ENCODE peak calls at places on chromosome 3, in seven cellular contexts. D is CD8-positive, alpha-beta T cell; X is transverse colon; G is tibial nerve; U is fibroblast of lung; W is A549; O is breast epithelium. C is an unnamed sample. For H3K4me1, the result is how much of the 10 kb centered on the place peaks cover.

GRCh38 chr3:183315739-183316138 is 62.7 kb downstream of the B3GNT5 start:
- DNase-seq in D (no peak), X (peak), G (no peak), U (no peak), W (no peak), O (no peak), C (no peak)

GRCh38 chr3:120172070-120172469 is 77.8 kb upstream of the GSK3B start:
- DNase-seq in D (no peak), X (no peak), G (no peak), U (peak), W (no peak), O (no peak), C (no peak)

GRCh38 chr3:170414202-170414663 is 4.4 kb upstream of the CLDN11 start:
- DNase-seq in D (no peak), X (no peak), G (peak), U (peak), W (peak), O (peak), C (no peak)

GRCh38 chr3:14767706-14768105 is 51.1 kb upstream of the FGD5 start:
- DNase-seq in D (no peak), X (no peak), G (no peak), U (no peak), W (no peak), O (no peak), C (no peak)

GRCh38 chr3:17032407-17033034 is 147.8 kb downstream of the PLCL2 start:
- DNase-seq in D (no peak), X (no peak), G (peak), U (peak), W (peak), O (no peak), C (no peak)

GRCh38 chr3:60395173-60395762 is 856.0 kb downstream of the FHIT start:
- DNase-seq in D (no peak), X (no peak), G (no peak), U (no peak), W (no peak), O (no peak), C (no peak)

GRCh38 chr3:156776046-156776445 is 50.1 kb upstream of the LEKR1 start:
- DNase-seq in D (no peak), X (no peak), G (no peak), U (no peak), W (no peak), O (no peak), C (no peak)

GRCh38 chr3:66938338-66938963 is 59.7 kb upstream of the KBTBD8 start:
- DNase-seq in D (no peak), X (peak), G (peak), U (peak), W (peak), O (no peak), C (peak)

GRCh38 chr3:188567478-188568195 is 413.7 kb downstream of the LPP start:
- DNase-seq in D (no peak), X (no peak), G (no peak), U (peak), W (no peak), O (no peak), C (no peak)

GRCh38 chr3:9402410-9403228 is 5.2 kb downstream of the SETD5 start:
- DNase-seq in D (no peak), X (peak), G (no peak), U (peak), W (peak), O (no peak), C (no peak)

GRCh38 chr3:163450684-163451083 is 1627.6 kb downstream of the SI start:
- DNase-seq in D (no peak), X (no peak), G (no peak), U (no peak), W (no peak), O (no peak), C (no peak)

GRCh38 chr3:150611666-150612065 is 8.5 kb downstream of the SELENOT start:
- DNase-seq in D (no peak), X (no peak), G (no peak), U (no peak), W (no peak), O (no peak), C (no peak)

GRCh38 chr3:66441124-66441523 is 59.7 kb downstream of the LRIG1 start:
- DNase-seq in D (no peak), X (no peak), G (no peak), U (peak), W (no peak), O (peak), C (no peak)

GRCh38 chr3:17742092-17742836 is at the start of gene TBC1D5:
- DNase-seq in D (peak), X (peak), G (no peak), U (peak), W (peak), O (peak), C (peak)

GRCh38 chr3:107795514-107796094 is 272.8 kb downstream of the BBX start:
- DNase-seq in D (no peak), X (no peak), G (no peak), U (no peak), W (no peak), O (no peak), C (no peak)

GRCh38 chr3:177102526-177102925 is 94.8 kb downstream of the TBL1XR1 start:
- DNase-seq in D (no peak), X (no peak), G (no peak), U (peak), W (no peak), O (no peak), C (no peak)

GRCh38 chr3:30786360-30786759 is 108.1 kb downstream of the GADL1 start:
- DNase-seq in D (no peak), X (no peak), G (no peak), U (no peak), W (no peak), O (no peak), C (no peak)

GRCh38 chr3:149291178-149291577 is 42.3 kb downstream of the TM4SF18 start:
- DNase-seq in D (no peak), X (no peak), G (no peak), U (no peak), W (peak), O (no peak), C (no peak)

GRCh38 chr3:94294806-94295205 is 231.9 kb downstream of the NSUN3 start:
- DNase-seq in D (no peak), X (no peak), G (no peak), U (no peak), W (no peak), O (no peak), C (no peak)

GRCh38 chr3:187286467-187287059 is 5.0 kb downstream of the MASP1 start:
- DNase-seq in D (no peak), X (no peak), G (no peak), U (peak), W (no peak), O (no peak), C (no peak)

GRCh38 chr3:72411102-72411501 is 437.1 kb downstream of the SHQ1 start:
- DNase-seq in D (no peak), X (no peak), G (no peak), U (no peak), W (no peak), O (no peak), C (no peak)
- H3K4me1 ChIP-seq in D (half or more), X (under half), G (half or more), U (under half), W (under half), O (under half), C (half or more)

DNA sequence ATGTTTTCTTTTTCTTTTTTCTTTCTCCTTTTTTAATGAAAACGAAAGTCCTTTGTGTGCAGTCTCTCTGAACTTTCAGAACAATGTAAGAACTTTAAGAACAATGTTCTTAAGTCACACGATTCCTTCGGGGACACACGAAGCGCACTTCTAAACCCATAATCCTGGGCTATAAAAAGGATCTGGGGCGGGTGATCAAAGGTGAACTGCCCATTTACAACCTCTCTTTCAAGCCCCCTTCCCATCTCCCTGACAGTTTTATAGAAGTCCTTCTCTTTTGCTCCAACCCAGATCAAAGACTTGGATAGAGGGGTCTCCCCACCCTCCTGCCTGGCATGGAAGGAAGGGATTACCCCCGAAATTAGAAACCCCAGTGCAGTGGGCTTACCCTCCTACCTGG is 126.8 kb downstream of the BDH1 start:
- DNase-seq in D (no peak), X (no peak), G (no peak), U (no peak), W (no peak), O (no peak), C (no peak)
- H3K4me1 ChIP-seq in D (under half), X (under half), G (under half), U (under half), W (under half), O (under half), C (under half)

GRCh38 chr3:127736801-127737539 is 64.2 kb downstream of the ABTB1 start:
- DNase-seq in D (no peak), X (no peak), G (no peak), U (no peak), W (no peak), O (no peak), C (no peak)
- H3K4me1 ChIP-seq in D (under half), X (under half), G (half or more), U (under half), W (half or more), O (under half), C (under half)

DNA sequence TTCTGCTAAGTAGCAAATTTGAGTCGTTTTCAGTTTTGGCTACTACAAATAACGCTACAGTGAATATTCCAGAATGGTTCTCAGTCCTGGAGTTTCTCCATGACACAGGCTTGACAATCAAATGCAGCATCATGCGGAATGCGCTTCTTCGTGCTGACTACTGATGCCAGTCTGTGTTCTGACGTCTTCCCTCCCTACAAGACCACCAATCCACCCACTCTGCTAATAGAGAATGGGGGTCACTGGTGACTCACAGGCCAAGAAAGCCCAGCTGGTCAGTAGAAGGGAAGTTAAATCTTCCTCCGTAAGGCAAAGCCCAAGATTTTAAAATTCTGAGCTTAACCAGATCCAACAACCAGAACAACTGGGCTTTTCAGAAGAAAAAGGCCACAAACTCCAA is 115.1 kb downstream of the XXYLT1 start:
- DNase-seq in D (no peak), X (no peak), G (no peak), U (peak), W (no peak), O (no peak), C (no peak)
- H3K4me1 ChIP-seq in D (under half), X (half or more), G (half or more), U (half or more), W (under half), O (under half), C (under half)

GRCh38 chr3:13007251-13007941 is 65.8 kb downstream of the IQSEC1 start:
- DNase-seq in D (no peak), X (no peak), G (no peak), U (no peak), W (no peak), O (no peak), C (no peak)

GRCh38 chr3:13004376-13004775 is 68.9 kb downstream of the IQSEC1 start:
- DNase-seq in D (no peak), X (peak), G (no peak), U (no peak), W (no peak), O (no peak), C (no peak)

GRCh38 chr3:13002398-13003124 is 70.7 kb downstream of the IQSEC1 start:
- DNase-seq in D (no peak), X (peak), G (no peak), U (peak), W (no peak), O (no peak), C (no peak)

GRCh38 chr3:13006216-13006990 is 66.8 kb downstream of the IQSEC1 start:
- DNase-seq in D (no peak), X (no peak), G (no peak), U (no peak), W (no peak), O (no peak), C (no peak)

DNA sequence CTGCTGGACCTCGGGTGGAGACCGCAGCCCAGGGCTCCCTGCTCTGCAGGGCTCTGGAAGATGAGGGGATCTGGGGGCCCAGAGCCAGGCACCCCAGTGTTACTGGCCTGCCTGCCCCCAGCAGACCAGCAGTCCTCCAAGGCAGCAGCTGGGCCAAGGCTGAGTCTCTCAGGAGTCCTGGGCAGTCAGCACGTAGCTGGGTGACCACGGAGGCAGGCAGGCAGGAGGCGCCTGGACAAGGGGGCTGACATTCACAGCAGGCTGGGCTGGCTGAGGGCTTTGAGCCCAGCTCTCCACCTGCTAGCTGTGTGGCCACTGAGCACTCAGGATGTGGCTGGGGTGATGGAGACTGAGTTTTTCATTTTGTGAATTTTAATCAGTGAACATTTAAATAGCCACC is 67.9 kb downstream of the IQSEC1 start:
- DNase-seq in D (no peak), X (peak), G (no peak), U (no peak), W (no peak), O (no peak), C (no peak)
- H3K4me1 ChIP-seq in D (half or more), X (under half), G (under half), U (under half), W (under half), O (under half), C (half or more)

DNA sequence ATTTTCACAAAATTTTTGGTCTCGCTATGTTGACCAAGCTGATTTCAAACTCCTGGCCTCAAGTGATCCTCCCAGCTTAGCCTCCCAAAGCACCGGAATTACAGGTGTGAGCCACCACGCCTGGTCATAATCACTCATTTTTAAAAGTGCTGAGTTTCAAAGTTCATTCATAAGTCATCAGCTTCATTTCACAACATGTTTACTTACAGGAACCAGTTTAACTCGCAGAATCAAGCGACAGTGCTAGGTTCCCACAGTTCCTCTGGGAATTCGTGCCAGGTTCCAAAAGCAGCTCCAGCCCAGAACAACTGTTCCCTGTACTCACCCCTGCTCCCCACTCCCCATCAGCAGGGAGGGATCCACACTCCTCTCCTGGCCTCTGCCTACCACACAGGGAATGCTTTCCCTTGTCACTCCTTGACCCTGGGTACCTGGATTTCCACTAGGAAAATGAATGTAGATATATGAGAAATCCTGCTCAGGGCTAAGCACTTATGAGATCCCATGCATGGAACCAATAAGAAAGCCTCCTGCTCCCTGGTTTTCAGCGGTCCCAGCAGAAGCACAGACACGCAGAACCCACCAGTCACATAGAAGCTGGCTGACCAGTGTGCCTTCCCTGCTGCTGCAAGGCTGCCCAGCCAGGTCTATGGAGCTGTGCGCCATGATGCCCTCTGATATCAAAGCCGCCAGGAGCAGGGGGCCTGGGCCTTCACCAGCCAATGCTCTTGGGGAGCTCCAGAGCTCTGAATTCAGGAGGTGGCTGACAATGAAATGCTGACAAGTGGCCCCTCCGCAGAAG is 72.3 kb downstream of the ITGB5 start:
- DNase-seq in D (no peak), X (peak), G (no peak), U (no peak), W (peak), O (peak), C (no peak)
- H3K4me1 ChIP-seq in D (under half), X (under half), G (under half), U (under half), W (half or more), O (under half), C (under half)

C was measured in CD8-positive, alpha-beta memory T cell.